ENCODE peak calls at places on chromosomes 1 and 21, in four cellular contexts. T is K562, G is HepG2, N is WTC11. W is an unnamed sample.

GRCh38 chr1:25617626-25618432 is 1.2 kb downstream of the MAN1C1 start:
- DNase-seq in T (no peak), G (no peak), N (peak; percentile 56), W (no peak)

GRCh38 chr1:228015276-228016180 is 8.7 kb downstream of the WNT3A start:
- DNase-seq in T (no peak), G (no peak), N (peak; percentile 8), W (peak; percentile 48)

GRCh38 chr1:18723206-18723605 is 92.6 kb downstream of the PAX7 start:
- DNase-seq in T (no peak), G (no peak), N (no peak), W (no peak)

GRCh38 chr1:22808186-22808845 is 97.7 kb downstream of the EPHB2 start:
- DNase-seq in T (no peak), G (no peak), N (no peak), W (no peak)

GRCh38 chr1:219128957-219129356 is 44.7 kb upstream of the LYPLAL1 start:
- DNase-seq in T (no peak), G (no peak), N (no peak), W (no peak)

GRCh38 chr1:194870860-194871259 is 1684.4 kb upstream of the B3GALT2 start:
- DNase-seq in T (no peak), G (no peak), N (no peak), W (no peak)

GRCh38 chr1:154325583-154326545 is 539 bp downstream of the ATP8B2 start:
- DNase-seq in T (peak; percentile 87), G (peak; percentile 82), N (peak; percentile 77), W (peak; percentile 88)

GRCh38 chr1:29700522-29700921 is 464.2 kb downstream of the PTPRU start:
- DNase-seq in T (no peak), G (no peak), N (no peak), W (no peak)

GRCh38 chr1:244067893-244068292 is 16.8 kb downstream of the ZBTB18 start:
- DNase-seq in T (no peak), G (peak; percentile 50), N (no peak), W (no peak)

GRCh38 chr21:27363719-27364479 is 397.0 kb upstream of the ADAMTS5 start:
- DNase-seq in T (no peak), G (no peak), N (no peak), W (no peak)

GRCh38 chr1:37233606-37234005 is 199.3 kb upstream of the GRIK3 start:
- DNase-seq in T (no peak), G (no peak), N (no peak), W (no peak)

GRCh38 chr1:156838972-156839371 is 19.9 kb downstream of the INSRR start:
- DNase-seq in T (peak; percentile 76), G (no peak), N (peak; percentile 67), W (no peak)
- TF ChIP-seq NR3C1 in T (no peak), G (no peak), N (no peak), W (no peak)

DNA sequence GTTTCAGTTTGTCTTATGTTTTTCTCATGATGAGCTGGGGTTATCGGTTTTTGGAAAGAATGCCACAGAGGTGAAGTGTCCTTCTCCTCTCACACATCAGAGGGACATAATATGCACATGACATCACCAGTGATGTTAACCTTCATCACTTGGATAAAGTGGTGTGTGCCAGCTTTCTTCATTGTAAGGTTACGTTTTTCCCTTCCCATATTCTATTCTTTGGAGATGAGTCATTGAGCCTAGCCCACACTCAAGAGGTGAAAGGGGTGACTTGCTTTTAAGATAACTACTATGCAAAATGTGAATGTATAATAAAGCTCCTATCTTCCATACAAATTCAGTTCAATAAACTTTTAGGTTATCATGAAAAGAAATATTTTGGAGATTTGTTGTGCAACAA is 36.7 kb upstream of the MAGI3 start:
- DNase-seq in T (no peak), G (no peak), N (no peak), W (no peak)
- TF ChIP-seq NR3C1 in T (no peak), G (no peak), N (no peak), W (no peak)

GRCh38 chr1:198598796-198599321 is 40.0 kb upstream of the PTPRC start:
- DNase-seq in T (peak; percentile 19), G (no peak), N (no peak), W (no peak)
- TF ChIP-seq NR3C1 in T (no peak), G (no peak), N (no peak), W (no peak)

DNA sequence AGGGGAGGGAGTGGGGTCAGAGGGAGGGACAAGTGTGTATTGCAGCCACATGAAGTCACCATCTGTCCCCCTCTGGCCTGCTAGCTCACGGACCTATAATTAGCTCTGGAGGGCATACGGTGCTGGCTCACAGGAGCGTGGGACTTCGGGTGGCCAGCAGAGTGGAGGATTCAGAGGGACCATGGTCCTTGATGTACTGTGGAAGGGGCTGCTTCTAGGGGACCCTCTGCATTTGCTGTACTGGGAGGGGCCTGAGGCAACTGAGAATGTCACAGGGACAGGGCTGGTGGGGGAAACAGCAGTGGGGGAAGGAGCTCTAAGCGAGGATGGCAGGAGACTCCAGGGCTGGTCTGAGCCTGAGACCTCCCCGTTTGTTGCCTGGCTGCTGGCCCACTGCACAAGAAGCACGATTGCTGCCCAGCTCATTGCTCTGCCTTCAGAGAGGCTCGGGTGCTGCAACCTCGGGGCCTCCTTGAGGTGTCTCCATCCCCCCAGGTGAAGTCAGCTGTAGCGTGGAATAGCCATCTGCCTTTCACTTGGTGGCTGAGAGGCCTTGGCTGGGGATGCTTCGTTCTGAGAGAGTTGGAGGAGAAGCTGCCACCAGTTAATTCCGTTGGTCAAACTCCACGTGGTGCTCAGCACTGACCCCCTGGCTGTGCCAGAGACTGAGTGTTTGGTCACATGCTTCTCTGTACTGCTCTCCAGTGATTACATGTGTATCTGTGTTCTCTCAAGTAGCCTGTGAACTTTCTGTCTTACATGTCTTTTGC is 2.7 kb downstream of the PPFIA4 start:
- DNase-seq in T (no peak), G (no peak), N (no peak), W (no peak)
- TF ChIP-seq NR3C1 in T (no peak), G (no peak), N (no peak), W (no peak)

DNA sequence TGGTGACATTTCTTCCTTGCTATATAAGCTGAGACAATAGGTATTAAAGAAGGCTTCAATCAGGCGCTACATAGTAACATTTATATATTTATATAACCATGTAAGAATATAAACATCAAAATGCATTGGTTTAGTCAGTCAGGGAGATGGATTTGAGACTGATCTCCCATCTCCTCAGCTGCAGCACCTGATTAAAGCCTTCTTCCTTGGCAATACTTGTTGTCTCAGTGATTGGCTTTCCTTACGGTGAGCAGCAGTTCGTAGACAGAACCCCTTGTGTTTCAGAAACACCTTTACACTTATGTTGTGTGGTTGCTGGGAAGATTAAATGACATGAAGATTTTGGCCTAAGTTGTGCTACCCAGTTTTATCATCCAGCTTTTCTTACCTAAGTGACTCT is 323.3 kb upstream of the DUSP10 start:
- DNase-seq in T (no peak), G (no peak), N (no peak), W (no peak)
- TF ChIP-seq NR3C1 in T (no peak), G (no peak), N (no peak), W (no peak)

GRCh38 chr21:44065428-44065827 is 41.8 kb upstream of the PWP2 start:
- DNase-seq in T (no peak), G (no peak), N (no peak), W (no peak)

GRCh38 chr21:44067011-44067839 is 40.0 kb upstream of the PWP2 start:
- DNase-seq in T (no peak), G (peak; percentile 21), N (no peak), W (no peak)

GRCh38 chr21:44066116-44066515 is 41.1 kb upstream of the PWP2 start:
- DNase-seq in T (no peak), G (no peak), N (no peak), W (no peak)

GRCh38 chr21:44063151-44063912 is 43.9 kb upstream of the PWP2 start:
- DNase-seq in T (no peak), G (no peak), N (no peak), W (no peak)

DNA sequence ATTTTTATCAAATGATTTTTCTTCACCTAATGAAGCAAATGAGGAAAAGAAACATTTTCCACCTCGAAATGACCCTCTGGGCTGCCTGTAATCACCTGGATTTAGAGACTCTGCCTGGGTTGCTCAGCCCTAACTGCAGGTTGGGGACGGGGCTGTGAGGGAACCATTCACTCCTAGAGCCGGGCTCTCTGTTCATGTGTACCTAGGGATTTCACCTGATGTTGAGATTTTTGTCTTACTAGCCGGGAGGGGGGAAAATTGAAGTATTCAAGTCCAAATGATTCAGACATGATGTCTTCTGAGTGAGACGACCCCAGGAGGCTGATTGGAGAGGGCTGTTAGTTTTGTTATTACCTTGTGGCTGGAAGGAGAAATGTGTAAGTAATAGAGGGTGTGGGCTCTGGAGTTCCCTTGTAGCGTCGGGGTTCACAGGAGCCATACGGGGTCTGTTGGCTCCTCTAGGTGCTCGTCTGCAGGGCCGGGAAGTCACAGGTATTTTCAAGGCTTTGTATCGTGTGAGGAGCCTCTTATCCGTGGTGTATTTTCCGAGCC is 42.3 kb upstream of the PWP2 start:
- DNase-seq in T (no peak), G (no peak), N (no peak), W (no peak)
- TF ChIP-seq NR3C1 in T (no peak), G (no peak), N (no peak), W (no peak)

DNA sequence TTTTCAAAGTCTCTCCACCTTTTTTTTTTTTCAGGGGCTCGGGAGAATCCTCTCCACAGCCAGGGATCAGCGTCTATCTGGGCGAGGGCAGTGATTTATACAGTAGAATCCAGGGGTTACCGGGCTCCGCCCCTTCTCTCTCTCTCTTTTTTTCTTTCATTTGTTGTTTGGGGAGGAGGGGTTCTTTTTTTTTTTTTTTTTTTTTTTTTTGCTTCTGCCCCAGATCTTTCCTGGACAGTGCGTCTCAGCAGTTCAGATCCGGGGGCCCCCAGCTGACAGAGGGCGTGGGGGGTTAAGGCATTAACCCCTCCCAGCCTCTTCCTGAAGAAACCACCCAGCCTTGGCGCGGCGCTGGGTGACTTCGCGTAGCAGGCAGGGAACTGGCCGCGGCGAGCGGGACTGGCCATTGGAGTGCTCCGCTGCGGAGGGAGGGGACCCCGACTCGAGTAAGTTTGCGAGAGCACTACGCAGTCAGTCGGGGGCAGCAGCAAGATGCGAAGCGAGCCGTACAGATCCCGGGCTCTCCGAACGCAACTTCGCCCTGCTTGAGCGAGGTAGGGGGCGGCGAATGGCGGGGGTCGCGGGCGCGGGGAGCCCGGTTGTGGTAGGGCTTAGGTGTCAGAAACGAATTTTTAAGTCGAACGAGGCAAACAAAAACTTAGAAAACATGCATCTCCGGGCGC is at the start of gene S1PR1:
- DNase-seq in T (no peak), G (no peak), N (peak; percentile 83), W (no peak)
- TF ChIP-seq NR3C1 in T (no peak), G (no peak), N (no peak), W (no peak)

GRCh38 chr1:84303154-84303830 is 1.8 kb downstream of the SAMD13 start:
- DNase-seq in T (no peak), G (no peak), N (no peak), W (no peak)

GRCh38 chr1:84299536-84300260 is 1.8 kb upstream of the SAMD13 start:
- DNase-seq in T (no peak), G (no peak), N (no peak), W (peak; percentile 7)

GRCh38 chr1:84300501-84300900 is 1.0 kb upstream of the SAMD13 start:
- DNase-seq in T (no peak), G (no peak), N (no peak), W (no peak)

GRCh38 chr1:84301759-84302380 is 362 bp downstream of the SAMD13 start:
- DNase-seq in T (no peak), G (no peak), N (no peak), W (no peak)

GRCh38 chr1:84300991-84301758 is at the start of gene SAMD13:
- DNase-seq in T (no peak), G (no peak), N (no peak), W (peak; percentile 18)
- TF ChIP-seq NR3C1 in T (no peak), G (no peak), N (no peak), W (no peak)